ENCODE peak calls at places on chromosomes 11 and 22, in five cellular contexts. Z is breast epithelium, M is D341Med, E is HTR-8/SVneo, P is SW480. D is an unnamed sample.

GRCh38 chr11:13535819-13536218 is 40.0 kb upstream of the PTH start:
- DNase-seq in M (no peak), Z (no peak), E (no peak), P (peak), D (peak)

GRCh38 chr22:34067031-34067430 is 146.8 kb upstream of the LARGE1 start:
- DNase-seq in E (no peak), P (no peak), M (no peak), Z (no peak), D (no peak)

GRCh38 chr11:29343465-29344333 is 673.1 kb downstream of the KCNA4 start:
- DNase-seq in P (peak), M (peak), Z (peak), E (peak), D (peak)

GRCh38 chr11:27717801-27718229 is 17.6 kb upstream of the BDNF start:
- DNase-seq in Z (no peak), P (no peak), E (no peak), M (no peak), D (no peak)

GRCh38 chr11:9605742-9606141 is 32.3 kb downstream of the WEE1 start:
- DNase-seq in E (no peak), M (no peak), P (no peak), Z (no peak), D (no peak)

GRCh38 chr11:69429716-69430491 is 51.6 kb upstream of the LINC01488 start:
- DNase-seq in P (no peak), E (no peak), M (no peak), Z (no peak), D (no peak)

GRCh38 chr22:31844941-31845340 is 91.1 kb downstream of the DEPDC5 start:
- DNase-seq in P (no peak), M (no peak), Z (no peak), E (no peak), D (no peak)

GRCh38 chr11:76321820-76322524 is 59.0 kb downstream of the THAP12 start:
- DNase-seq in Z (no peak), E (no peak), M (no peak), P (no peak), D (no peak)

GRCh38 chr22:31652911-31653684 is 8.9 kb downstream of the PISD start:
- DNase-seq in E (no peak), P (no peak), Z (no peak), M (no peak), D (no peak)

GRCh38 chr22:46149493-46149997 is 781 bp upstream of the PPARA start:
- DNase-seq in M (peak), P (peak), E (no peak), Z (peak), D (no peak)

GRCh38 chr22:17951315-17951714 is 73.0 kb downstream of the MICAL3 start:
- DNase-seq in P (no peak), E (no peak), M (no peak), Z (no peak), D (peak)

GRCh38 chr11:65188486-65188885 is 6.8 kb downstream of the CAPN1 start:
- DNase-seq in M (no peak), P (no peak), E (no peak), Z (no peak), D (no peak)

D was measured in SK-MEL-5.